ENCODE peak calls at places on chromosome 20, in five cellular contexts. W is HS-27A, I is Peyer's patch, B is WERI-Rb-1, G is glomerular endothelial cell. U is an unnamed sample.

GRCh38 chr20:45917790-45918141 is 5.8 kb upstream of the PLTP start:
- DNase-seq in W (no peak), I (no peak), B (peak; percentile 37), G (no peak), U (no peak)

GRCh38 chr20:7291946-7292345 is 524.5 kb downstream of the BMP2 start:
- DNase-seq in W (no peak), I (no peak), B (no peak), G (no peak), U (no peak)

GRCh38 chr20:48384147-48384818 is 443.5 kb downstream of the PREX1 start:
- DNase-seq in W (no peak), I (no peak), B (peak; percentile 27), G (no peak), U (no peak)

GRCh38 chr20:54995021-54995420 is 519.6 kb downstream of the DOK5 start:
- DNase-seq in W (no peak), I (no peak), B (no peak), G (no peak), U (no peak)

GRCh38 chr20:32457476-32457986 is 99.4 kb downstream of the ASXL1 start:
- DNase-seq in W (no peak), I (no peak), B (peak; percentile 96), G (no peak), U (peak; percentile 58)

GRCh38 chr20:7736336-7736735 is 203.9 kb downstream of the HAO1 start:
- DNase-seq in W (no peak), I (no peak), B (no peak), G (no peak), U (no peak)

GRCh38 chr20:5888051-5888450 is 62.3 kb downstream of the TRMT6 start:
- DNase-seq in W (no peak), I (no peak), B (no peak), G (no peak), U (no peak)

GRCh38 chr20:50346372-50347347 is 156.0 kb downstream of the CEBPB start:
- DNase-seq in W (no peak), I (peak; percentile 34), B (no peak), G (no peak), U (no peak)

GRCh38 chr20:53977391-53977790 is 93.0 kb downstream of the BCAS1 start:
- DNase-seq in W (no peak), I (no peak), B (no peak), G (no peak), U (no peak)

GRCh38 chr20:23142162-23143050 is 56.3 kb upstream of the CD93 start:
- DNase-seq in W (no peak), I (no peak), B (no peak), G (no peak), U (no peak)

GRCh38 chr20:44475372-44475693 is 341 bp upstream of the TTPAL start:
- DNase-seq in W (no peak), I (no peak), B (no peak), G (no peak), U (no peak)

GRCh38 chr20:63596423-63596822 is 22.4 kb upstream of the HELZ2 start:
- DNase-seq in W (no peak), I (no peak), B (no peak), G (no peak), U (no peak)

GRCh38 chr20:18639501-18639979 is 51.7 kb downstream of the DTD1 start:
- DNase-seq in W (no peak), I (no peak), B (no peak), G (no peak), U (no peak)

GRCh38 chr20:48839518-48839917 is 11.7 kb upstream of the PREX1 start:
- DNase-seq in W (no peak), I (no peak), B (no peak), G (no peak), U (no peak)

GRCh38 chr20:23144856-23145255 is 58.7 kb upstream of the CD93 start:
- DNase-seq in W (no peak), I (no peak), B (no peak), G (no peak), U (no peak)

GRCh38 chr20:16551601-16552419 is 21.4 kb downstream of the KIF16B start:
- DNase-seq in W (no peak), I (no peak), B (no peak), G (no peak), U (no peak)

GRCh38 chr20:31747640-31748039 is 8.6 kb downstream of the TPX2 start:
- DNase-seq in W (no peak), I (no peak), B (no peak), G (no peak), U (no peak)

GRCh38 chr20:8545212-8545611 is 413.1 kb downstream of the PLCB1 start:
- DNase-seq in W (no peak), I (no peak), B (no peak), G (no peak), U (no peak)

GRCh38 chr20:46200582-46201570 is 82.8 kb downstream of the CD40 start:
- DNase-seq in W (no peak), I (no peak), B (no peak), G (no peak), U (no peak)

GRCh38 chr20:56788041-56788670 is 159.1 kb downstream of the TFAP2C start:
- DNase-seq in W (peak; percentile 9), I (no peak), B (no peak), G (no peak), U (peak; percentile 93)

GRCh38 chr20:59176812-59177211 is 13.2 kb downstream of the ZNF831 start:
- DNase-seq in W (no peak), I (no peak), B (no peak), G (no peak), U (no peak)

GRCh38 chr20:46111028-46111835 is 6.9 kb upstream of the CD40 start:
- DNase-seq in W (no peak), I (peak; percentile 51), B (peak; percentile 67), G (no peak), U (no peak)

U was measured in kidney epithelial cell.